ENCODE peak calls at places on chromosomes 16 and 17, in four cellular contexts. T, Z, H and B are unnamed samples.

GRCh38 chr17:40909755-40910154 is 24.7 kb upstream of the KRT20 start:
- DNase-seq in T (no peak), Z (no peak), H (no peak), B (no peak)

GRCh38 chr17:28725660-28726395 is at the start of gene TLCD1:
- DNase-seq in H (peak), Z (peak), T (peak), B (peak)

GRCh38 chr17:10292057-10292931 is 80.5 kb downstream of the MYH13 start:
- DNase-seq in H (no peak), Z (no peak), T (peak), B (no peak)

GRCh38 chr17:49887086-49887743 is 39.3 kb upstream of the TAC4 start:
- DNase-seq in T (no peak), Z (no peak), H (no peak), B (peak)

GRCh38 chr16:5328546-5328945 is 231.0 kb upstream of the EEF2KMT start:
- DNase-seq in H (no peak), T (no peak), Z (no peak), B (no peak)

GRCh38 chr16:89009343-89010209 is 32.6 kb upstream of the CBFA2T3 start:
- DNase-seq in H (peak), Z (no peak), T (peak), B (no peak)

GRCh38 chr17:34527908-34528470 is 51.4 kb upstream of the TMEM132E start:
- DNase-seq in H (no peak), Z (no peak), T (no peak), B (no peak)

GRCh38 chr17:17147821-17148220 is 58.3 kb downstream of the PLD6 start:
- DNase-seq in H (no peak), Z (no peak), T (no peak), B (no peak)

GRCh38 chr16:54928421-54929089 is 2.1 kb upstream of the IRX5 start:
- DNase-seq in H (peak), T (no peak), Z (peak), B (peak)

GRCh38 chr16:79892278-79892677 is 291.7 kb upstream of the MAF start:
- DNase-seq in T (no peak), Z (no peak), H (no peak), B (no peak)
- H3K27ac ChIP-seq in T (no peak), Z (no peak), H (no peak), B (no peak)

GRCh38 chr17:3660311-3660891 is 8.0 kb downstream of the TAX1BP3 start:
- DNase-seq in Z (no peak), H (peak), T (no peak), B (no peak)
- H3K27ac ChIP-seq in Z (no peak), H (peak), T (peak), B (peak)

GRCh38 chr16:87446479-87446878 is 46.3 kb downstream of the ZCCHC14 start:
- DNase-seq in Z (no peak), H (no peak), T (no peak), B (no peak)
- H3K27ac ChIP-seq in Z (no peak), H (no peak), T (peak), B (no peak)

GRCh38 chr17:47192549-47192948 is 3.5 kb upstream of the CDC27 start:
- DNase-seq in T (no peak), Z (no peak), H (no peak), B (no peak)
- H3K27ac ChIP-seq in T (no peak), Z (no peak), H (no peak), B (no peak)

GRCh38 chr17:80720624-80721577 is 176.3 kb downstream of the RPTOR start:
- DNase-seq in Z (peak), T (no peak), H (no peak), B (peak)
- H3K27ac ChIP-seq in Z (peak), T (no peak), H (no peak), B (no peak)

GRCh38 chr17:65191805-65192740 is 54.9 kb downstream of the RGS9 start:
- DNase-seq in Z (no peak), T (no peak), H (no peak), B (no peak)
- H3K27ac ChIP-seq in Z (no peak), T (no peak), H (no peak), B (no peak)

GRCh38 chr17:38601539-38602351 is 4.0 kb downstream of the SRCIN1 start:
- DNase-seq in Z (no peak), H (no peak), T (no peak), B (no peak)
- H3K27ac ChIP-seq in Z (no peak), H (no peak), T (no peak), B (no peak)